ENCODE peak calls at places on chromosomes 4 and X, in six cellular contexts. V is neural progenitor cell, G is HCT116, J is neuronal stem cell, D is GM23248, R is astrocyte. Q is an unnamed sample.

GRCh38 chrX:3443186-3443585 is 96.7 kb upstream of the MXRA5 start:
- DNase-seq in D (no peak), J (no peak), V (no peak), R (no peak), G (no peak), Q (no peak)

GRCh38 chrX:7147431-7147977 is at the start of gene STS:
- DNase-seq in D (no peak), G (no peak), V (peak; percentile 63), J (peak; percentile 8), R (peak; percentile 10), Q (peak; percentile 59)

GRCh38 chr4:6492027-6492590 is 19.7 kb upstream of the PPP2R2C start:
- DNase-seq in V (no peak), G (no peak), D (no peak), R (no peak), J (no peak), Q (no peak)

GRCh38 chr4:5206391-5206790 is 155.1 kb downstream of the STK32B start:
- DNase-seq in J (no peak), G (peak; percentile 49), V (no peak), R (peak; percentile 91), D (peak; percentile 91), Q (no peak)

GRCh38 chr4:162406637-162407370 is 243.0 kb upstream of the FSTL5 start:
- DNase-seq in G (no peak), D (no peak), R (no peak), V (no peak), J (no peak), Q (peak; percentile 41)

GRCh38 chrX:14777484-14777883 is 95.4 kb downstream of the FANCB start:
- DNase-seq in D (peak; percentile 57), G (no peak), J (no peak), V (no peak), R (peak; percentile 45), Q (no peak)

GRCh38 chr4:98557497-98557896 is 100.9 kb downstream of the TSPAN5 start:
- DNase-seq in D (peak; percentile 45), J (no peak), R (peak; percentile 68), G (peak; percentile 4), V (no peak), Q (no peak)

GRCh38 chr4:143700420-143701352 is at the start of gene FREM3:
- DNase-seq in J (peak; percentile 20), V (peak; percentile 55), D (peak; percentile 17), G (no peak), R (no peak), Q (peak; percentile 16)

GRCh38 chrX:107565916-107566602 is 62.3 kb upstream of the PRPS1 start:
- DNase-seq in G (peak; percentile 13), J (peak; percentile 54), V (peak; percentile 85), D (peak; percentile 63), R (peak; percentile 79), Q (peak; percentile 72)

GRCh38 chr4:22315643-22316042 is 200.2 kb downstream of the ADGRA3 start:
- DNase-seq in R (peak; percentile 8), J (no peak), D (peak; percentile 67), G (no peak), V (no peak), Q (peak; percentile 5)

GRCh38 chr4:93475730-93476129 is 352.8 kb upstream of the ATOH1 start:
- DNase-seq in R (peak; percentile 1), D (no peak), G (no peak), J (no peak), V (no peak), Q (no peak)

GRCh38 chrX:48589482-48590162 is 7.7 kb upstream of the WDR13 start:
- DNase-seq in D (no peak), V (no peak), R (no peak), G (no peak), J (no peak), Q (no peak)

GRCh38 chr4:127781303-127782024 is 658 bp upstream of the HSPA4L start:
- DNase-seq in R (peak; percentile 28), J (peak; percentile 12), V (no peak), G (no peak), D (peak; percentile 81), Q (peak; percentile 72)

GRCh38 chr4:183175631-183176232 is 76.7 kb downstream of the WWC2 start:
- DNase-seq in V (no peak), G (no peak), D (peak; percentile 49), R (peak; percentile 74), J (no peak), Q (no peak)

GRCh38 chrX:110397353-110397752 is 38.7 kb downstream of the RTL9 start:
- DNase-seq in J (no peak), G (no peak), V (no peak), R (no peak), D (peak; percentile 29), Q (no peak)

GRCh38 chr4:6222761-6223292 is 22.5 kb upstream of the JAKMIP1 start:
- DNase-seq in J (peak; percentile 33), V (peak; percentile 60), D (no peak), G (peak; percentile 62), R (no peak), Q (no peak)

GRCh38 chr4:139509727-139510410 is 46.1 kb downstream of the SETD7 start:
- DNase-seq in J (no peak), G (no peak), R (no peak), V (peak; percentile 59), D (peak; percentile 17), Q (peak; percentile 46)

GRCh38 chr4:137960371-137961050 is 281.6 kb downstream of the SLC7A11 start:
- DNase-seq in G (no peak), D (peak; percentile 79), R (peak; percentile 88), J (no peak), V (no peak), Q (no peak)

GRCh38 chrX:30085571-30085970 is 129.8 kb upstream of the MAGEB2 start:
- DNase-seq in G (no peak), R (no peak), V (no peak), D (no peak), J (no peak), Q (no peak)

GRCh38 chr4:87589531-87589930 is 18.8 kb upstream of the DSPP start:
- DNase-seq in D (peak; percentile 93), R (peak; percentile 97), V (no peak), G (no peak), J (no peak), Q (peak; percentile 52)

GRCh38 chr4:156459584-156459983 is 505.9 kb upstream of the CTSO start:
- DNase-seq in R (no peak), V (no peak), J (no peak), D (no peak), G (no peak), Q (no peak)

DNA sequence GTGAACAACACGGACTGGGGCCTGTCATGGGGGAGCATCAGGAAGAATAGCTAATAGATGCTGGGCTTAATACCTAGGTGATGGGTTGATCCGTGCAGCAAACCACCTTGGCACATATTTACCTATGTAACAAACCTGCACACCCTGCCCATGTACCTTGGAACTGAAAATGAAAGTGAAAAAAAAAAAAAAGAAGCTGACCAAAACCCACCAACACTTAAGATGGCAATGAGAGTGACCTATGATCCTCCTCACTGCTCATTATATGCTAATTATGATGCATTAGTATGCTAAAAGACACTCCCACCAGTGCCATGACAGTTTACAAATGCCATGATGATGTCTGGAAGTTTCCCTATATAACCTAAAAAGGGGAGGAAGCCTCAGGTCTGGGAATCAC is 503.2 kb upstream of the CTSO start:
- DNase-seq in G (no peak), R (no peak), J (no peak), V (no peak), D (no peak), Q (no peak)
- H2AFZ ChIP-seq in G (no peak overlapping the region), R (no peak overlapping the region), J (no peak overlapping the region), V (no peak overlapping the region), D (no peak overlapping the region), Q (no peak overlapping the region)

DNA sequence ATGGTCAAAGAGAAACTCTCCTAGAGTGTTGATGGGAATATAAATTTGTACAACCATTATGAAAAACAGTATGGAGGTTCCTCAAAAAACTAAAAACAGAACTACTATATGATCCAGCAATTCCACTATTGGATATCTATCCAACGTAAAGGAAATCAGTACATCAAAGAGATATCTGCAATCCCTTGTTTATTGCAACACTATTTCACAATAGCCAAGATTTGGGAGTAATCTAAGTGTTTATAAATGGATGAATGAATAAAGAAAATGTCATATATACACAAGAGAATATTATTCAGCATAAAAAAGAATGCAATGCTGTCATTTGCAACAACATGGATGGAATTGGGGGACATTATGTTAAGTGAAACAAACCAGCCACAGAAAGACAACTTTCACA is 1118.1 kb upstream of the PRKX start:
- DNase-seq in D (no peak), J (no peak), G (no peak), R (no peak), V (no peak), Q (no peak)
- H3K27me3 ChIP-seq in D (no peaks in the 10 kb centered on the region), J (no peaks in the 10 kb centered on the region), G (no peaks in the 10 kb centered on the region), R (no peaks in the 10 kb centered on the region), V (no peaks in the 10 kb centered on the region), Q (no peaks in the 10 kb centered on the region)

DNA sequence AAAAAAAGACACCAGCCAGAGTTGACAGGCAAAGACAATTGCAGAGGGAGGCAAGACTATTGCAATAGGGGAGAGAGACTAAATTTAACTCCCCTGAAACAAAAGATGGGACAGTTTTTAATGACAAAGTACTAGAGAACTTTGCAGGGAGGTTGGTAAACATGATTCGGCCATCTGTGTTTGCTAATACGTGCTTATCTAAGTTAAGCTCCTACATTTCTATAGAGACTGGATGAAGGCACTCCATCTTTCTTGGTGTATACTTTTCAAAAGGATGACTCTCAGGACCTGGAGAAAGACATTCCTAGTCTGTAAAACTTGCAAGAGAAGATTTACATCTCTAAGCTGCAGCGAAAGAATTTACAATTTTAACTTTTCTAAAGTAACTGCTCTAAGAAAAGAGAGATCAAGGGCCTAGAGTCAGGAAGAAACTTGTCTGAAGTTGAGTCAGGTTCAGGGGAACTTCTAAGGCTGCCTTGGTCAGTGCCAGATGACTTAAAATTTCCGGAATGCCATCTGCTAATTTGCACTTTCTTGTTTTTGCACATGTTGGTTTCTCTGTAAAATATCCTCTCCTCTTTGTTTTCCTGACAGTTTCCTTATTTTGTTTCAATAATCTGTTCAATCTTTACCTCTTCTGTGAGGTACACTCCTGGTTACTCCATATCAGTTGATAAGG is 10.6 kb downstream of the ADAM29 start:
- DNase-seq in D (no peak), R (no peak), J (no peak), V (no peak), G (no peak), Q (no peak)
- H2AFZ ChIP-seq in D (no peak overlapping the region), R (no peak overlapping the region), J (peak overlapping the region; percentile 45), V (no peak overlapping the region), G (no peak overlapping the region), Q (no peak overlapping the region)

GRCh38 chr4:1497189-1497801 is 91.1 kb upstream of the NKX1-1 start:
- DNase-seq in R (no peak), D (no peak), G (no peak), J (no peak), V (no peak), Q (no peak)

GRCh38 chr4:1501754-1502500 is 95.7 kb upstream of the NKX1-1 start:
- DNase-seq in R (no peak), J (no peak), D (no peak), G (no peak), V (no peak), Q (no peak)

GRCh38 chr4:1500966-1501753 is 94.9 kb upstream of the NKX1-1 start:
- DNase-seq in V (no peak), J (no peak), R (no peak), D (no peak), G (no peak), Q (no peak)

GRCh38 chr4:1500231-1500965 is 94.2 kb upstream of the NKX1-1 start:
- DNase-seq in D (no peak), V (no peak), G (no peak), R (no peak), J (no peak), Q (no peak)

DNA sequence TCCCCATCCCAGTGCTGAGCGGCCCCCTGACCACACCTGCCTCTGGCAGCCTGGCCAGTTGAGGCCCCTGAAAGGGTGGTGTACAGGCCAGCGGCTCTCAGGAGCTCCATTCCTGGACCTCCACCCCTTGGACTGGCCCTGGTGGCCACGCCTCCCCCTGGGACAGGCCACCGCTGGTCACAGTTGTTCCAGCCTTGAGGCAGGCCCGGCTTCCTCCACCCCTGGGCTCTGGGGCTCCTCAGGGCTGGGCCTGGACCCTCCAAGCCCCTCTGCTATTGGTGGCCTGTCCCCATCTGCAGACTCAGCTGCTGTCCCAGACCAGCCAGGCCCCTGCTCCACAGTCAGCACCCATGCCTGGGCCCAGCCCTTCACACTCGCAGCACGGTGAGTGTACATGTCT is 93.2 kb upstream of the NKX1-1 start:
- DNase-seq in J (no peak), G (no peak), D (no peak), R (no peak), V (no peak), Q (no peak)
- H3K27me3 ChIP-seq in J (peaks cover 23% of the 10 kb centered on the region), G (peaks cover 3% of the 10 kb centered on the region), D (peaks cover 4% of the 10 kb centered on the region), R (no peaks in the 10 kb centered on the region), V (peaks cover 9% of the 10 kb centered on the region), Q (no peaks in the 10 kb centered on the region)